ENCODE peak calls at places on chromosomes 6 and 20, in four cellular contexts. One of them, this sample, is unnamed.

GRCh38 chr6:25732468-25733198 is 21.9 kb upstream of the SLC17A4 start:
- DNase-seq in astrocyte of the cerebellum: no peak
- DNase-seq in AG04450: no peak
- DNase-seq in mesothelial cell of epicardium: no peak
- DNase-seq in this sample: no peak

GRCh38 chr6:4800662-4801061 is 24.5 kb downstream of the CDYL start:
- DNase-seq in mesothelial cell of epicardium: no peak
- DNase-seq in astrocyte of the cerebellum: no peak
- DNase-seq in AG04450: no peak
- DNase-seq in this sample: no peak

GRCh38 chr6:166602928-166603690 is 16.6 kb upstream of the RAMACL start:
- DNase-seq in mesothelial cell of epicardium: no peak
- DNase-seq in AG04450: no peak
- DNase-seq in astrocyte of the cerebellum: no peak
- DNase-seq in this sample: no peak

GRCh38 chr20:36043447-36043846 is 75.1 kb downstream of the CNBD2 start:
- DNase-seq in AG04450: no peak
- DNase-seq in astrocyte of the cerebellum: no peak
- DNase-seq in mesothelial cell of epicardium: no peak
- DNase-seq in this sample: no peak

GRCh38 chr6:1579096-1579495 is 30.6 kb upstream of the FOXC1 start:
- DNase-seq in mesothelial cell of epicardium: no peak
- DNase-seq in astrocyte of the cerebellum: no peak
- DNase-seq in AG04450: no peak
- DNase-seq in this sample: no peak

GRCh38 chr20:5741089-5741488 is 9.1 kb upstream of the SHLD1 start:
- DNase-seq in AG04450: no peak
- DNase-seq in mesothelial cell of epicardium: no peak
- DNase-seq in astrocyte of the cerebellum: peak
- DNase-seq in this sample: peak

GRCh38 chr20:64053841-64054661 is 4.6 kb upstream of the SOX18 start:
- DNase-seq in AG04450: no peak
- DNase-seq in mesothelial cell of epicardium: no peak
- DNase-seq in astrocyte of the cerebellum: no peak
- DNase-seq in this sample: no peak

GRCh38 chr6:140572129-140572528 is 1197.7 kb upstream of the CITED2 start:
- DNase-seq in astrocyte of the cerebellum: peak
- DNase-seq in mesothelial cell of epicardium: no peak
- DNase-seq in AG04450: peak
- DNase-seq in this sample: peak

GRCh38 chr6:16683524-16684194 is 77.6 kb downstream of the ATXN1 start:
- DNase-seq in astrocyte of the cerebellum: peak
- DNase-seq in AG04450: no peak
- DNase-seq in mesothelial cell of epicardium: no peak
- DNase-seq in this sample: no peak

GRCh38 chr20:37879003-37879599 is 23.8 kb upstream of the VSTM2L start:
- DNase-seq in astrocyte of the cerebellum: no peak
- DNase-seq in AG04450: no peak
- DNase-seq in mesothelial cell of epicardium: no peak
- DNase-seq in this sample: no peak

GRCh38 chr20:6122873-6123649 is at the start of gene FERMT1:
- DNase-seq in astrocyte of the cerebellum: no peak
- DNase-seq in AG04450: no peak
- DNase-seq in mesothelial cell of epicardium: no peak
- DNase-seq in this sample: peak

GRCh38 chr6:150169609-150170008 is 26.8 kb downstream of the PPP1R14C start:
- DNase-seq in astrocyte of the cerebellum: peak
- DNase-seq in mesothelial cell of epicardium: no peak
- DNase-seq in AG04450: no peak
- DNase-seq in this sample: no peak

GRCh38 chr20:58012731-58013510 is 215.5 kb downstream of the ANKRD60 start:
- DNase-seq in AG04450: no peak
- DNase-seq in mesothelial cell of epicardium: no peak
- DNase-seq in astrocyte of the cerebellum: no peak
- DNase-seq in this sample: no peak

GRCh38 chr6:150620763-150621162 is 21.1 kb downstream of the PLEKHG1 start:
- DNase-seq in AG04450: no peak
- DNase-seq in astrocyte of the cerebellum: no peak
- DNase-seq in mesothelial cell of epicardium: no peak
- DNase-seq in this sample: no peak

GRCh38 chr20:50992733-50993457 is 30.0 kb downstream of the KCNG1 start:
- DNase-seq in mesothelial cell of epicardium: no peak
- DNase-seq in AG04450: no peak
- DNase-seq in astrocyte of the cerebellum: peak
- DNase-seq in this sample: peak

GRCh38 chr6:154732538-154732823 is 735 bp upstream of the SCAF8 start:
- DNase-seq in AG04450: no peak
- DNase-seq in mesothelial cell of epicardium: no peak
- DNase-seq in astrocyte of the cerebellum: no peak
- DNase-seq in this sample: no peak

GRCh38 chr6:134888316-134888715 is 61.6 kb downstream of the ALDH8A1 start:
- DNase-seq in astrocyte of the cerebellum: no peak
- DNase-seq in AG04450: no peak
- DNase-seq in mesothelial cell of epicardium: no peak
- DNase-seq in this sample: no peak

GRCh38 chr6:150813993-150814359 is 51.5 kb upstream of the MTHFD1L start:
- DNase-seq in astrocyte of the cerebellum: peak
- DNase-seq in mesothelial cell of epicardium: no peak
- DNase-seq in AG04450: no peak
- DNase-seq in this sample: no peak

GRCh38 chr6:33958208-33958862 is 154.5 kb upstream of the MLN start:
- DNase-seq in mesothelial cell of epicardium: no peak
- DNase-seq in AG04450: no peak
- DNase-seq in astrocyte of the cerebellum: no peak
- DNase-seq in this sample: no peak

GRCh38 chr6:160883999-160884398 is 107.6 kb upstream of the MAP3K4 start:
- DNase-seq in mesothelial cell of epicardium: no peak
- DNase-seq in AG04450: no peak
- DNase-seq in astrocyte of the cerebellum: no peak
- DNase-seq in this sample: no peak

GRCh38 chr6:38155144-38155543 is 335.6 kb downstream of the ZFAND3 start:
- DNase-seq in AG04450: no peak
- DNase-seq in mesothelial cell of epicardium: no peak
- DNase-seq in astrocyte of the cerebellum: no peak
- DNase-seq in this sample: no peak

GRCh38 chr20:37757550-37757949 is 63.7 kb downstream of the CTNNBL1 start:
- DNase-seq in astrocyte of the cerebellum: no peak
- DNase-seq in mesothelial cell of epicardium: no peak
- DNase-seq in AG04450: no peak
- DNase-seq in this sample: no peak

GRCh38 chr6:50853924-50854323 is 35.3 kb downstream of the TFAP2B start:
- DNase-seq in mesothelial cell of epicardium: no peak
- DNase-seq in astrocyte of the cerebellum: no peak
- DNase-seq in AG04450: no peak
- DNase-seq in this sample: no peak

GRCh38 chr20:33445881-33446615 is 2.5 kb upstream of the SNTA1 start:
- DNase-seq in mesothelial cell of epicardium: no peak
- DNase-seq in astrocyte of the cerebellum: no peak
- DNase-seq in AG04450: no peak
- DNase-seq in this sample: no peak

GRCh38 chr6:3383525-3383924 is 73.3 kb downstream of the SLC22A23 start:
- DNase-seq in mesothelial cell of epicardium: no peak
- DNase-seq in AG04450: no peak
- DNase-seq in astrocyte of the cerebellum: peak
- DNase-seq in this sample: no peak

GRCh38 chr6:3721810-3722209 is 29.7 kb downstream of the PXDC1 start:
- DNase-seq in astrocyte of the cerebellum: no peak
- DNase-seq in AG04450: no peak
- DNase-seq in mesothelial cell of epicardium: no peak
- DNase-seq in this sample: no peak

GRCh38 chr20:47272893-47273590 is 83.5 kb downstream of the ZMYND8 start:
- DNase-seq in astrocyte of the cerebellum: peak
- DNase-seq in AG04450: peak
- DNase-seq in mesothelial cell of epicardium: no peak
- DNase-seq in this sample: no peak

GRCh38 chr6:6701864-6702263 is 113.3 kb downstream of the LY86 start:
- DNase-seq in AG04450: no peak
- DNase-seq in mesothelial cell of epicardium: no peak
- DNase-seq in astrocyte of the cerebellum: no peak
- DNase-seq in this sample: no peak

DNA sequence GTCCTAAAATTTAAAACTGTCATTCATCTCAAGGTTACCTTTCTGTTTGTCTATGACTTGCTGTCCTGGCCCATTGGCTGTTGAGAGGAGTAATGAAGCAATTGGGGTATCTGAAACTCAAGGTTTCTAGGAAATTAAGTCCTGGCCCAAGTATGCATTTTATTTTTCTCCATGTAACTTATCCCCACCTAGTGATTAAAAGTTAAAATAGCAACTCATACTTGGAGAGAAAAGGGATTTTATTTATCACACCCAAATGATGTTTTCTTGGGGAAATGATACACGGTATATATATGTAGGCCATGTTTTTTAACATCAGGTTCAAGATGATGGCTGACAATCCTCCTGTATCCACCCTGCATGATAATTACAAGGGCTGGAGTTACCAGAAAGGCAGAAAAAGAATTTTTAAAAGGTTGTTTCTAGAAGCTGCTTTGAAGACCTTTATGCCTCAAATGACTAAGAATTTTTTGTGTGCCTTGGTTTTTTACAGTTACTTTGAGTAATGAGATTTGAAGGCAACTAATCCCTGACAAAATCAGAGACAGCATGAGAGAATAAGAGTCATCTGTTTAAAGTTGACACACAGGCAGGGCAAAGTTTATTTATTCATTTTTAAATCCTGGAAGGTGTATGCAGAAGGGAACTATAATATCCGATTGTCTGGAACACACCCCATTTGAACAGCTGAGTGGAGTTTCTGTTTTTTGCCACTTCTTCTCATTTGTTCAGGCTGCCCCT is 28.9 kb upstream of the C6orf58 start:
- DNase-seq in mesothelial cell of epicardium: no peak
- DNase-seq in AG04450: no peak
- DNase-seq in astrocyte of the cerebellum: no peak
- DNase-seq in this sample: no peak
- TF ChIP-seq CTCF in mesothelial cell of epicardium: peak
- TF ChIP-seq CTCF in AG04450: peak
- TF ChIP-seq CTCF in astrocyte of the cerebellum: no peak
- TF ChIP-seq CTCF in this sample: peak

DNA sequence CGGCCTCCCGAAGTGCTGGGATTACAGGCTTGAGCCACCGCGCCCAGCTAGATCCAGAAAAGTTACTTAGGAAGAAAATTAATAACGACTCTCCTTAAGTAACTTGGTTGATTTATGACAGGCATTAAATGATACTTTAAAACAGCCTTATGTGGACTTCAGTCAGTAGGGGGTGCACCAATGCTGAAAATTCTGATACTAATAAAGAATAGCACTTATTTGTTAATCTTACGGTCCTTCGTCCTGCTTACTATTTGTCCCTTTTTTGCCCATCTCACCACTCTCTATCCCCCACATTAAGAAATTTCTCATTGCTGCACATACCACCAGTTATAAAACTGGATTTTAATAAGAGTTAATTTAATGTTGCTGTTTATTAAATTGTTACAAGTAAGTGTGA is 12.7 kb upstream of the PRELID3B start:
- DNase-seq in AG04450: no peak
- DNase-seq in mesothelial cell of epicardium: no peak
- DNase-seq in astrocyte of the cerebellum: no peak
- DNase-seq in this sample: no peak
- TF ChIP-seq CTCF in AG04450: peak
- TF ChIP-seq CTCF in mesothelial cell of epicardium: no peak
- TF ChIP-seq CTCF in astrocyte of the cerebellum: peak
- TF ChIP-seq CTCF in this sample: peak

DNA sequence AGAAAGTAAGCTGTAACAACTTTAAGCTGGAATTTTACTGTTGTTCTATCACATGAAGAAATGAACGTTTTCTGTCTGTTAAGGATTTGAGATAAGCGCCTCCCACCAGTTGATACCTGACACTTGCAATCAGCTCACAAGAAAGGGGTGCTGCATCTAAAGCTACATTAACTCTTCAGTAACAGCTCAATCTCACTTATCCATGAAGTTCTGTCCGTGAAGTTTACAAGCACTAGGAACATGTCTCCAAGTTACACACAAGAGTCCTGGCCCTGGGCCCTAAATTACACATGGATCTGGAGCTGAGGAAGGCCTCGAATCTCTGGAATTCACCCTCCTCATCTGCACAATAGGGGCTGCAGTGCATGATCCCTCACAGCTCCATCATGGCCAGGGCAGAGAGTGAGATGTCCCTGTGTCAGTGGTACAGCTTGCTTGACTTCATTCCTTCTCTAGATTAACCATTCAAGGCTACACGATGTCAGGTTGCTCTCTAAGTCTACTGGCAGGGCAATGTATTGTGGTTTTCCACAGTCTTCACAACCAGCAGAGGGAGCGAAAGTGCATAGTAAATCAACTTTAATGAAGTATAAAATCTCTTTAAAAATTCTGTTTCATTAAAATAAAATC is 182.4 kb upstream of the MCHR2 start:
- DNase-seq in mesothelial cell of epicardium: no peak
- DNase-seq in AG04450: peak
- DNase-seq in astrocyte of the cerebellum: peak
- DNase-seq in this sample: peak
- TF ChIP-seq CTCF in mesothelial cell of epicardium: no peak
- TF ChIP-seq CTCF in AG04450: peak
- TF ChIP-seq CTCF in astrocyte of the cerebellum: peak
- TF ChIP-seq CTCF in this sample: peak

DNA sequence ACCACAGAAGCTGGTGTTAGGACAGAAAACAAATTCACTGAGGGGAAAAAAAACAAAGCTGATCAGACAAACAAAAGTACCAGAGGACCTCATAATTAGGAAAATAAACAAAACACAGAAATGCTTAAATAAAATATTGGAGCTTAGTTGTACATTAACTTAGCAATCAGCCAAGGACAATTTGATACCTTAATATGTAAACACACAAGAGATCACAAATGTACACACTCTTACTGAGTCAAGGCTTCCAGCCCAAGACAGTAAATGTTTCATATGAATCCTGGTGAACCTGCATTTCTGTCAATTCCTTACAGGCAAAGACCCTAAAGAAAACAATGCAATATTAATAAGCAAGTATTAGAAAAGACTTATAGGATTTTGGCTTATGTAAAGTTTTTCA is 62.0 kb upstream of the SPTLC3 start:
- DNase-seq in mesothelial cell of epicardium: no peak
- DNase-seq in AG04450: no peak
- DNase-seq in astrocyte of the cerebellum: no peak
- DNase-seq in this sample: no peak
- TF ChIP-seq CTCF in mesothelial cell of epicardium: no peak
- TF ChIP-seq CTCF in AG04450: no peak
- TF ChIP-seq CTCF in astrocyte of the cerebellum: no peak
- TF ChIP-seq CTCF in this sample: no peak

DNA sequence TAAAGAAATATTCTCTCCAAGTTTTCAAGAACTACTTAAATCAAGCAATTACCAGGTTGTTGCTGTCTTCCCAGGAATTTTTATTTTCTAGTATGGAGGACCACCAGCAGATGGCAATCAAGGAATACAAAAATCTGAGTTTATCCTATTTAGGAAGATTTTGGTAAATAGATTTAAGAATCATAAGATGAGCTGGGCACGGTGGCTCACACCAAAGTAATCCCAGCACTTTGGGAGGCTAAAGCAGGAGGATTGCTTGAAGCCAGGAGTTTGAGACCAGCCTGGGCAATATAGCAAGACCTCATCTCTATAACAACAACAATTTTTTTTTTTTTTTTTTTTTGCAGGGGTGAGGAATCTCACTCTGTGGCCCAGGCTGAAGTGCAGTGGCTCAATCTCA is 19.3 kb upstream of the SEC63 start:
- DNase-seq in astrocyte of the cerebellum: no peak
- DNase-seq in AG04450: no peak
- DNase-seq in mesothelial cell of epicardium: no peak
- DNase-seq in this sample: no peak
- TF ChIP-seq CTCF in astrocyte of the cerebellum: peak
- TF ChIP-seq CTCF in AG04450: peak
- TF ChIP-seq CTCF in mesothelial cell of epicardium: peak
- TF ChIP-seq CTCF in this sample: peak

This sample was measured in AG09319.